ENCODE peak calls at places on chromosomes 11 and 22, in four cellular contexts. One of them, this sample, is unnamed.

GRCh38 chr11:123054301-123055065 is 7.5 kb downstream of the HSPA8 start:
- DNase-seq in WTC11: no peak
- DNase-seq in HepG2: peak
- DNase-seq in K562: peak
- DNase-seq in this sample: no peak

GRCh38 chr11:123137496-123138270 is 57.4 kb downstream of the CLMP start:
- DNase-seq in WTC11: peak
- DNase-seq in HepG2: no peak
- DNase-seq in K562: no peak
- DNase-seq in this sample: no peak

GRCh38 chr11:35274909-35275807 is 136.2 kb downstream of the CD44 start:
- DNase-seq in WTC11: no peak
- DNase-seq in HepG2: peak
- DNase-seq in K562: no peak
- DNase-seq in this sample: no peak

GRCh38 chr22:46056169-46057041 is 79.4 kb upstream of the WNT7B start:
- DNase-seq in WTC11: peak
- DNase-seq in HepG2: no peak
- DNase-seq in K562: no peak
- DNase-seq in this sample: no peak

GRCh38 chr11:78809931-78810481 is 235.3 kb upstream of the NARS2 start:
- DNase-seq in WTC11: no peak
- DNase-seq in HepG2: no peak
- DNase-seq in K562: no peak
- DNase-seq in this sample: no peak

GRCh38 chr11:72012897-72013721 is 14.4 kb downstream of the IL18BP start:
- DNase-seq in WTC11: no peak
- DNase-seq in HepG2: no peak
- DNase-seq in K562: no peak
- DNase-seq in this sample: no peak

GRCh38 chr11:36365937-36366336 is 69.8 kb downstream of the PRR5L start:
- DNase-seq in WTC11: no peak
- DNase-seq in HepG2: no peak
- DNase-seq in K562: no peak
- DNase-seq in this sample: no peak

GRCh38 chr11:6238902-6239301 is at the start of gene CNGA4:
- DNase-seq in WTC11: no peak
- DNase-seq in HepG2: no peak
- DNase-seq in K562: no peak
- DNase-seq in this sample: no peak

GRCh38 chr11:39365809-39366436 is 2093.5 kb downstream of the LRRC4C start:
- DNase-seq in WTC11: no peak
- DNase-seq in HepG2: no peak
- DNase-seq in K562: no peak
- DNase-seq in this sample: no peak

GRCh38 chr11:74695705-74696280 is 35.4 kb downstream of the CHRDL2 start:
- DNase-seq in WTC11: no peak
- DNase-seq in HepG2: no peak
- DNase-seq in K562: no peak
- DNase-seq in this sample: no peak

GRCh38 chr11:97989121-97989520 is 1031.6 kb upstream of the CNTN5 start:
- DNase-seq in WTC11: no peak
- DNase-seq in HepG2: no peak
- DNase-seq in K562: no peak
- DNase-seq in this sample: no peak

GRCh38 chr11:61752925-61753551 is 602 bp downstream of the MYRF start:
- DNase-seq in WTC11: no peak
- DNase-seq in HepG2: no peak
- DNase-seq in K562: peak
- DNase-seq in this sample: no peak

GRCh38 chr22:26547426-26547825 is 35.2 kb upstream of the TFIP11 start:
- DNase-seq in WTC11: no peak
- DNase-seq in HepG2: no peak
- DNase-seq in K562: no peak
- DNase-seq in this sample: no peak

GRCh38 chr11:72525466-72525865 is 91.1 kb upstream of the CLPB start:
- DNase-seq in WTC11: peak
- DNase-seq in HepG2: no peak
- DNase-seq in K562: no peak
- DNase-seq in this sample: no peak

GRCh38 chr11:121965330-121965729 is 150.7 kb downstream of the BLID start:
- DNase-seq in WTC11: no peak
- DNase-seq in HepG2: no peak
- DNase-seq in K562: no peak
- DNase-seq in this sample: no peak

GRCh38 chr22:20650294-20651207 is 123.4 kb upstream of the SERPIND1 start:
- DNase-seq in WTC11: no peak
- DNase-seq in HepG2: no peak
- DNase-seq in K562: peak
- DNase-seq in this sample: no peak

GRCh38 chr11:82012276-82012675 is 721.4 kb downstream of the FAM181B start:
- DNase-seq in WTC11: no peak
- DNase-seq in HepG2: no peak
- DNase-seq in K562: no peak
- DNase-seq in this sample: no peak

GRCh38 chr11:46738887-46739286 is 19.9 kb downstream of the F2 start:
- DNase-seq in WTC11: no peak
- DNase-seq in HepG2: no peak
- DNase-seq in K562: no peak
- DNase-seq in this sample: no peak

GRCh38 chr11:59416613-59417012 is 9.6 kb downstream of the OR5A2 start:
- DNase-seq in WTC11: no peak
- DNase-seq in HepG2: no peak
- DNase-seq in K562: no peak
- DNase-seq in this sample: no peak

GRCh38 chr11:124891390-124891861 is 6.2 kb downstream of the ROBO4 start:
- DNase-seq in WTC11: peak
- DNase-seq in HepG2: no peak
- DNase-seq in K562: no peak
- DNase-seq in this sample: no peak

GRCh38 chr11:58513747-58514367 is 6.0 kb upstream of the OR5B21 start:
- DNase-seq in WTC11: peak
- DNase-seq in HepG2: peak
- DNase-seq in K562: peak
- DNase-seq in this sample: no peak

GRCh38 chr11:114366331-114367243 is 33.7 kb downstream of the C11orf71 start:
- DNase-seq in WTC11: no peak
- DNase-seq in HepG2: no peak
- DNase-seq in K562: no peak
- DNase-seq in this sample: no peak

GRCh38 chr22:38569181-38569971 is 607 bp downstream of the DMC1 start:
- DNase-seq in WTC11: peak
- DNase-seq in HepG2: no peak
- DNase-seq in K562: peak
- DNase-seq in this sample: no peak

GRCh38 chr22:49413551-49413950 is 414.1 kb downstream of the BRD1 start:
- DNase-seq in WTC11: no peak
- DNase-seq in HepG2: no peak
- DNase-seq in K562: no peak
- DNase-seq in this sample: no peak

GRCh38 chr11:16612801-16613400 is 125.5 kb upstream of the C11orf58 start:
- DNase-seq in WTC11: no peak
- DNase-seq in HepG2: no peak
- DNase-seq in K562: no peak
- DNase-seq in this sample: no peak

GRCh38 chr11:95143106-95143681 is 53.5 kb downstream of the ENDOD1 start:
- DNase-seq in WTC11: no peak
- DNase-seq in HepG2: no peak
- DNase-seq in K562: no peak
- DNase-seq in this sample: no peak

GRCh38 chr11:73478737-73479347 is 102.6 kb downstream of the RELT start:
- DNase-seq in WTC11: peak
- DNase-seq in HepG2: peak
- DNase-seq in K562: peak
- DNase-seq in this sample: no peak

GRCh38 chr11:1240771-1241170 is 17.9 kb downstream of the MUC5B start:
- DNase-seq in WTC11: no peak
- DNase-seq in HepG2: no peak
- DNase-seq in K562: no peak
- DNase-seq in this sample: no peak
- TF ChIP-seq CREM in WTC11: no peak
- TF ChIP-seq CREM in HepG2: no peak
- TF ChIP-seq CREM in K562: no peak
- TF ChIP-seq CREM in this sample: no peak

GRCh38 chr11:11020747-11021149 is 162.9 kb upstream of the ZBED5 start:
- DNase-seq in WTC11: no peak
- DNase-seq in HepG2: no peak
- DNase-seq in K562: peak
- DNase-seq in this sample: no peak

GRCh38 chr11:11027271-11027670 is 169.4 kb upstream of the ZBED5 start:
- DNase-seq in WTC11: no peak
- DNase-seq in HepG2: no peak
- DNase-seq in K562: no peak
- DNase-seq in this sample: no peak

GRCh38 chr11:11020219-11020726 is 162.4 kb upstream of the ZBED5 start:
- DNase-seq in WTC11: no peak
- DNase-seq in HepG2: no peak
- DNase-seq in K562: no peak
- DNase-seq in this sample: no peak

GRCh38 chr11:11025087-11025486 is 167.2 kb upstream of the ZBED5 start:
- DNase-seq in WTC11: no peak
- DNase-seq in HepG2: no peak
- DNase-seq in K562: no peak
- DNase-seq in this sample: no peak

DNA sequence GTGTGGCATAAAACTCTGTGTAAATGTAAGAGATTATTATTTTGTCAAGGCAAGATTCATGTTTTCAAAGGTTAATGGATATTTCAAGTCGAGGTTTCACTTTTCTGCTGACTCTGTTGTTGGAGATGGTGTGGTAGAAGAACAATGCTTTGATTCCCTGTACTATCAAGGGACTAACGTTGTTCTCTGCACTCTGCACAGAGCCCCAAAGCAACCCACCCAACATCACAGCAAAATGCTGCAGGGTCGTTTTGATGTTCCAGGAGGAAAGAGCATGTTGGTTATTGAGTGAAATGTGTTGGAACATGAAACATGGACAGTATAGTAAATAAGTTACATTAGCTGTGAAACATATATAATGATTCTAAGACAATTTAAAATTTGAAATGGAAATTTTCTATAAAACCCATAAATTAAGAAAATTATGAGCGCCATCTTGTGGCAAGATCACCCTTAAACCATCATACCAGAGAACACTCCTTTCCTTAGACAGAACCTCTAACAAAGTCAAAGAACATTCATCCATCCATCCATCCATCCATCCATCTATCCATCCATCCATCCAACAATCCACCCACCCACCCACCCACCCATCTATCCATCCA is 164.4 kb upstream of the ZBED5 start:
- DNase-seq in WTC11: no peak
- DNase-seq in HepG2: no peak
- DNase-seq in K562: peak
- DNase-seq in this sample: no peak
- TF ChIP-seq CREM in WTC11: no peak
- TF ChIP-seq CREM in HepG2: no peak
- TF ChIP-seq CREM in K562: no peak
- TF ChIP-seq CREM in this sample: no peak

GRCh38 chr11:116283300-116283699 is 489.5 kb downstream of the BUD13 start:
- DNase-seq in WTC11: no peak
- DNase-seq in HepG2: no peak
- DNase-seq in K562: no peak
- DNase-seq in this sample: no peak

GRCh38 chr11:116282481-116282880 is 490.3 kb downstream of the BUD13 start:
- DNase-seq in WTC11: no peak
- DNase-seq in HepG2: no peak
- DNase-seq in K562: no peak
- DNase-seq in this sample: no peak

GRCh38 chr11:116281173-116282160 is 491.3 kb downstream of the BUD13 start:
- DNase-seq in WTC11: no peak
- DNase-seq in HepG2: no peak
- DNase-seq in K562: no peak
- DNase-seq in this sample: no peak

GRCh38 chr11:116287866-116288265 is 484.9 kb downstream of the BUD13 start:
- DNase-seq in WTC11: no peak
- DNase-seq in HepG2: no peak
- DNase-seq in K562: no peak
- DNase-seq in this sample: no peak

GRCh38 chr11:116284930-116285329 is 487.9 kb downstream of the BUD13 start:
- DNase-seq in WTC11: no peak
- DNase-seq in HepG2: no peak
- DNase-seq in K562: no peak
- DNase-seq in this sample: no peak
- TF ChIP-seq CREM in WTC11: no peak
- TF ChIP-seq CREM in HepG2: no peak
- TF ChIP-seq CREM in K562: no peak
- TF ChIP-seq CREM in this sample: no peak

GRCh38 chr22:30205281-30206115 is 41.1 kb downstream of the LIF start:
- DNase-seq in WTC11: no peak
- DNase-seq in HepG2: peak
- DNase-seq in K562: no peak
- DNase-seq in this sample: no peak

GRCh38 chr22:30208631-30209603 is 37.6 kb downstream of the LIF start:
- DNase-seq in WTC11: no peak
- DNase-seq in HepG2: peak
- DNase-seq in K562: peak
- DNase-seq in this sample: no peak

GRCh38 chr22:30209642-30210041 is 36.9 kb downstream of the LIF start:
- DNase-seq in WTC11: no peak
- DNase-seq in HepG2: no peak
- DNase-seq in K562: no peak
- DNase-seq in this sample: no peak

GRCh38 chr22:30204742-30205111 is 41.8 kb downstream of the LIF start:
- DNase-seq in WTC11: no peak
- DNase-seq in HepG2: no peak
- DNase-seq in K562: no peak
- DNase-seq in this sample: no peak

GRCh38 chr22:30206964-30207363 is 39.6 kb downstream of the LIF start:
- DNase-seq in WTC11: peak
- DNase-seq in HepG2: peak
- DNase-seq in K562: no peak
- DNase-seq in this sample: no peak
- TF ChIP-seq CREM in WTC11: no peak
- TF ChIP-seq CREM in HepG2: no peak
- TF ChIP-seq CREM in K562: no peak
- TF ChIP-seq CREM in this sample: no peak

GRCh38 chr11:109858152-109858551 is 235.0 kb upstream of the ZC3H12C start:
- DNase-seq in WTC11: no peak
- DNase-seq in HepG2: no peak
- DNase-seq in K562: no peak
- DNase-seq in this sample: no peak
- TF ChIP-seq CREM in WTC11: no peak
- TF ChIP-seq CREM in HepG2: no peak
- TF ChIP-seq CREM in K562: no peak
- TF ChIP-seq CREM in this sample: no peak

GRCh38 chr22:32378703-32379272 is 21.1 kb downstream of the RFPL3 start:
- DNase-seq in WTC11: peak
- DNase-seq in HepG2: peak
- DNase-seq in K562: peak
- DNase-seq in this sample: no peak
- TF ChIP-seq CREM in WTC11: no peak
- TF ChIP-seq CREM in HepG2: no peak
- TF ChIP-seq CREM in K562: no peak
- TF ChIP-seq CREM in this sample: no peak